ENCODE peak calls at places on chromosomes 16 and 17, in five cellular contexts. W is endothelial cell; B is activated CD4-positive, alpha-beta T cell treated with anti-CD3 and anti-CD28 coated beads, Interleukin-2, amount 50 U/mL, for 4 hours; Z is body of pancreas; J is AG08395. X is an unnamed sample.

GRCh38 chr16:62256406-62256805 is 220.2 kb upstream of the CDH8 start:
- DNase-seq in W (no peak), J (peak), Z (no peak), B (no peak), X (no peak)

GRCh38 chr16:10741844-10742243 is 1.8 kb upstream of the NUBP1 start:
- DNase-seq in W (no peak), J (no peak), B (no peak), Z (peak), X (no peak)

GRCh38 chr17:16073845-16074244 is 74.2 kb downstream of the TTC19 start:
- DNase-seq in Z (no peak), J (no peak), W (no peak), B (no peak), X (no peak)

GRCh38 chr16:324451-325334 is 27.8 kb downstream of the AXIN1 start:
- DNase-seq in B (peak), J (no peak), Z (no peak), W (no peak), X (peak)

GRCh38 chr16:85220125-85220839 is 108.0 kb upstream of the CIBAR2 start:
- DNase-seq in W (no peak), Z (peak), J (peak), B (no peak), X (no peak)

GRCh38 chr17:45320931-45321461 is 4.2 kb upstream of the MAP3K14 start:
- DNase-seq in Z (no peak), B (no peak), W (no peak), J (peak), X (no peak)

GRCh38 chr16:1874854-1875253 is 2.9 kb upstream of the MEIOB start:
- DNase-seq in J (no peak), W (no peak), B (no peak), Z (no peak), X (no peak)

GRCh38 chr17:42184717-42185496 is at the start of gene HCRT:
- DNase-seq in J (no peak), W (no peak), Z (no peak), B (no peak), X (no peak)

GRCh38 chr16:83994703-83995102 is 26.7 kb downstream of the NECAB2 start:
- DNase-seq in J (no peak), Z (no peak), B (no peak), W (no peak), X (no peak)

GRCh38 chr17:185445-186138 is 4.1 kb upstream of the DOC2B start:
- DNase-seq in J (no peak), Z (no peak), B (peak), W (no peak), X (peak)

GRCh38 chr16:1426734-1427451 is 4.0 kb upstream of the PERCC1 start:
- DNase-seq in J (no peak), Z (no peak), B (no peak), W (no peak), X (no peak)

GRCh38 chr16:50916040-50916439 is 174.2 kb downstream of the CYLD start:
- DNase-seq in B (no peak), W (no peak), Z (no peak), J (no peak), X (no peak)

GRCh38 chr17:56997313-56997712 is 19.4 kb downstream of the SCPEP1 start:
- DNase-seq in J (no peak), Z (no peak), W (no peak), B (no peak), X (no peak)

GRCh38 chr17:34146440-34147043 is 108.5 kb upstream of the CCL2 start:
- DNase-seq in B (peak), J (no peak), Z (peak), W (peak), X (peak)

GRCh38 chr17:72707881-72708280 is 384.6 kb downstream of the SLC39A11 start:
- DNase-seq in W (no peak), Z (no peak), J (no peak), B (no peak), X (no peak)

GRCh38 chr17:58344047-58344790 is 7.8 kb downstream of the SUPT4H1 start:
- DNase-seq in J (no peak), W (no peak), B (peak), Z (peak), X (peak)

GRCh38 chr16:81035975-81036750 is 521 bp downstream of the ATMIN start:
- DNase-seq in B (peak), J (peak), W (peak), Z (peak), X (peak)

GRCh38 chr16:24851700-24852099 is 5.9 kb downstream of the SLC5A11 start:
- DNase-seq in Z (no peak), W (no peak), J (no peak), B (no peak), X (no peak)

GRCh38 chr17:35891273-35891672 is 11.1 kb upstream of the CCL5 start:
- DNase-seq in J (no peak), W (no peak), Z (no peak), B (no peak), X (no peak)

GRCh38 chr17:72111374-72111773 is 9.4 kb upstream of the SOX9 start:
- DNase-seq in Z (no peak), J (no peak), W (no peak), B (no peak), X (no peak)

GRCh38 chr16:49278944-49279725 is 2.5 kb downstream of the CBLN1 start:
- DNase-seq in J (no peak), B (no peak), Z (no peak), W (peak), X (no peak)

GRCh38 chr17:59219992-59220327 is 351 bp upstream of the GDPD1 start:
- DNase-seq in W (no peak), B (no peak), J (no peak), Z (no peak), X (no peak)

GRCh38 chr17:29590261-29590978 is 972 bp upstream of the GIT1 start:
- DNase-seq in Z (no peak), W (no peak), J (peak), B (no peak), X (no peak)

GRCh38 chr16:74563828-74564263 is 43.1 kb downstream of the GLG1 start:
- DNase-seq in J (peak), Z (peak), W (no peak), B (no peak), X (no peak)

GRCh38 chr17:55883112-55883511 is 132.3 kb downstream of the PCTP start:
- DNase-seq in B (no peak), Z (no peak), W (no peak), J (no peak), X (no peak)

GRCh38 chr17:82553210-82553930 is 33.8 kb downstream of the FOXK2 start:
- DNase-seq in B (no peak), J (no peak), W (no peak), Z (peak), X (no peak)

GRCh38 chr16:85878407-85878806 is 20.6 kb upstream of the IRF8 start:
- DNase-seq in Z (no peak), W (no peak), J (no peak), B (no peak), X (no peak)

GRCh38 chr16:74709477-74709877 is 8.8 kb upstream of the MLKL start:
- DNase-seq in J (peak), B (peak), Z (peak), W (peak), X (peak)

GRCh38 chr16:2816751-2817495 is at the start of gene PRSS21:
- DNase-seq in B (no peak), W (no peak), Z (no peak), J (no peak), X (peak)

X was measured in activated T-helper 9 cell treated with anti-CD3 and anti-CD28 coated beads, Interleukin-2, amount 50 U/mL, for 16 hours.